ENCODE peak calls at places on chromosomes 5 and 9, in nine cellular contexts. P is WERI-Rb-1, L is heart left ventricle, I is fibroblast of the aortic adventitia, Q is neural progenitor cell, N is colonic mucosa, Y is dorsolateral prefrontal cortex, E is lung, C is AG10803. A is an unnamed sample.
A peak's percentile ranks its signal among the peaks of the same experiment; 100 is the strongest.

GRCh38 chr5:50711280-50711679 is 44.8 kb downstream of the PARP8 start:
- DNase-seq in L (no peak), C (peak; percentile 4), E (no peak), P (no peak), I (peak; percentile 10), N (peak; percentile 22), Q (no peak), Y (no peak), A (peak; percentile 30)

GRCh38 chr5:173243808-173244305 is 8.9 kb upstream of the NKX2-5 start:
- DNase-seq in I (no peak), C (no peak), N (no peak), E (no peak), Y (no peak), Q (peak; percentile 60), P (no peak), L (peak; percentile 61), A (no peak)

GRCh38 chr9:13705913-13706312 is 426.4 kb upstream of the MPDZ start:
- DNase-seq in Q (peak; percentile 15), N (no peak), Y (no peak), C (peak; percentile 72), L (peak; percentile 49), P (no peak), E (no peak), I (peak; percentile 100), A (peak; percentile 74)

GRCh38 chr9:6415266-6415665 is 2.3 kb downstream of the UHRF2 start:
- DNase-seq in I (no peak), C (no peak), N (no peak), P (no peak), E (no peak), L (no peak), Q (no peak), Y (no peak), A (no peak)

GRCh38 chr9:88007291-88007650 is 32.9 kb upstream of the CDK20 start:
- DNase-seq in N (no peak), P (no peak), I (no peak), C (peak; percentile 3), Q (no peak), E (no peak), Y (no peak), L (no peak), A (no peak)

GRCh38 chr5:159515909-159516415 is 185.7 kb upstream of the IL12B start:
- DNase-seq in Q (peak; percentile 76), Y (peak; percentile 49), E (peak; percentile 62), N (peak; percentile 57), C (peak; percentile 32), P (peak; percentile 58), L (peak; percentile 55), I (peak; percentile 50), A (peak; percentile 44)

GRCh38 chr5:65512170-65512937 is 30.6 kb upstream of the ADAMTS6 start:
- DNase-seq in Y (no peak), L (no peak), C (no peak), P (no peak), I (no peak), E (no peak), N (no peak), Q (no peak), A (peak; percentile 12)

GRCh38 chr5:170791325-170791954 is 7.9 kb downstream of the GABRP start:
- DNase-seq in N (peak; percentile 70), E (peak; percentile 79), Q (peak; percentile 84), Y (no peak), C (peak; percentile 56), L (peak; percentile 67), P (peak; percentile 71), I (peak; percentile 36), A (peak; percentile 68)

GRCh38 chr9:98942906-98943681 is 613 bp upstream of the COL15A1 start:
- DNase-seq in Q (no peak), I (no peak), N (no peak), L (no peak), E (no peak), Y (no peak), C (no peak), P (no peak), A (no peak)

GRCh38 chr5:17312358-17312757 is 94.9 kb downstream of the BASP1 start:
- DNase-seq in I (peak; percentile 17), Q (no peak), L (no peak), E (no peak), Y (no peak), N (no peak), C (no peak), P (no peak), A (no peak)

GRCh38 chr5:122847687-122848081 is 2.3 kb downstream of the SNX24 start:
- DNase-seq in E (no peak), N (no peak), C (no peak), I (no peak), P (no peak), L (no peak), Q (no peak), Y (no peak), A (no peak)

GRCh38 chr5:133251296-133252132 is 199.7 kb downstream of the HSPA4 start:
- DNase-seq in I (no peak), C (no peak), P (no peak), Y (no peak), L (no peak), E (no peak), N (no peak), Q (no peak), A (no peak)

GRCh38 chr5:60196382-60197113 is 303.0 kb upstream of the PDE4D start:
- DNase-seq in L (no peak), Y (peak; percentile 79), I (peak; percentile 83), E (no peak), N (no peak), C (peak; percentile 83), Q (no peak), P (no peak), A (peak; percentile 81)

DNA sequence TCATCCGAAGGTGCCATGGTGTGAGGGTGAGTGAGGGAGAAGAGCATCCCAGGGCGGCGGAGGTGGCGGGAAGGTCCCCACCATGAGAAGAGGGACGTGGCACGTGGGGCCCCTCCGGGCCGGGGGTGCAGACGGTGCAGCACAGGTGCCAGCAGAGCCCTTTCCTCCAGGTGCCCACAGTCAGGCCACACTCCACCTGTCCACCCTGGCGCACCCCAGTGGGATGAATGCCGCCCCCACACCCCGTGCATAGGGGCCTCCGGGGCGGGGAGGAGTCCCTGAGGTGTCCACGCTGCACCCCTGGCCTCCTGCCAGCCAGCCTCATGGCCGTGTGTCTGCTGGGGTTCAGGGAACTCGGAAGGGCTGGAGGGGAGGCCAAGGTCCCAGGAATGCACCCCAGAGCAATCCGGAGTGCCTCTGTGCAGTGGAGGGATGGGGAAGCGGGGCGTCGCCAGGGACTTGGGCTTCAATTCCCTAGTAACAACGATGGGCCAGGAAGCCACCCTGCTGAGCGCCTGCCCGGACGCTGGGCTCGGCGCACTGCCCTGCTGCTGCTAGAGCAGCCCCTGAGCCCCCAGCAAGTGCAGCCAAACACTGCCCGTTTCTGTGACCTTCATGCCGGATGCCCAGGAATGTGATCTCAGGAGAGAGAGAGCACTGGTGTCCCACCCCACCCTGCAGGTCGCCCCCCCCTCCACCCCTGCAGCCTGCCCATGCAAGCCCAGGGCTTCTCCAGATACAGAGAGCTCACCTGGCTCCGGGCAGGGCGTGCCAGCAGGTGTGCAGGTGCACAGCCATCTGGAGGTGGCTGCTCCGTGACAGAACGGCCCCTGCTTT is 8.8 kb upstream of the NACC2 start:
- DNase-seq in C (no peak), E (no peak), P (no peak), N (peak; percentile 54), Q (no peak), Y (no peak), L (no peak), I (no peak), A (no peak)
- H3K4me3 ChIP-seq in C (no peak overlapping the region), E (no peak overlapping the region), P (no peak overlapping the region), N (no peak overlapping the region), Q (no peak overlapping the region), Y (no peak overlapping the region), L (no peak overlapping the region), I (no peak overlapping the region), A (no peak overlapping the region)

GRCh38 chr5:100901851-100902341 is 1.2 kb downstream of the ST8SIA4 start:
- DNase-seq in L (peak; percentile 60), N (peak; percentile 37), E (peak; percentile 54), Y (peak; percentile 31), Q (peak; percentile 8), P (no peak), I (no peak), C (no peak), A (peak; percentile 12)
- TF ChIP-seq CTCF in L (no peak), N (no peak), E (no peak), Y (no peak), Q (no peak), P (no peak), I (no peak), C (no peak), A (no peak)

GRCh38 chr9:120966005-120966369 is 39.4 kb upstream of the TRAF1 start:
- DNase-seq in N (no peak), E (no peak), Q (no peak), Y (no peak), C (no peak), P (no peak), I (no peak), L (no peak), A (no peak)

GRCh38 chr9:120970249-120970648 is 43.7 kb upstream of the TRAF1 start:
- DNase-seq in Q (no peak), C (peak; percentile 17), I (peak; percentile 19), P (no peak), E (no peak), L (no peak), Y (no peak), N (no peak), A (peak; percentile 20)

DNA sequence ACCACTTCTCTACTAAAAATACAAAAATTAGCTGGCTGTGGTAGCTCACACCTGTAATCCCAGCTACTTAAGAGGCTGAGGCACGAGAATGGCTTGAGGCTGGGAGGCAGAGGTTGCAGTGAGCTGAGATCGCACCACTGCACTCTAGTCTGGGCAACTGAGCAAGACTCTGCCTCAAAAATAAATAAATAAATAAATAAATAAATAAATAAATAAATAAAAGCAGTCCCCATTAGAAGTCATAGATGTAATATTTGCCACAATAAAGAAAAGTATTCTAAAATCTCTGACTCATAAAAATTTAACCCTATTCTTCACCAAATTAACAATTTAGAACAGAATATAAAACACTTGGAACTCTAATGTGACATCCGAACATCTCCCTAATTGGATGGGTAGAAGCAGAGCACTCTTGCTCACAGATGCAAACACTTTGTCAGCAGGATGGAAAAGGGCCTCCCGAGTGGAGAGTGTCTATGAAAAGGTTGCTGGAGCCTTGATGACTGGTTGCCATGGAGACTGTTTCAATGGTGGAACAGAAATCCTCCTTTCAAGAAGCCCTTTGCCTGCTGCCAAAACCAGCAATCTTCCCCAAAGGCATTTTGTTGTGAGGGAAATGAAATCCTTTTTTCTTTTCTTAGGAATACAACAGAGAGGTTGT is 38.9 kb upstream of the TRAF1 start:
- DNase-seq in L (no peak), C (no peak), Q (peak; percentile 92), P (no peak), E (no peak), N (no peak), Y (no peak), I (no peak), A (no peak)
- H3K4me3 ChIP-seq in L (no peak overlapping the region), C (no peak overlapping the region), Q (peak overlapping the region; percentile 33), P (no peak overlapping the region), E (no peak overlapping the region), N (no peak overlapping the region), Y (no peak overlapping the region), I (no peak overlapping the region), A (no peak overlapping the region)

GRCh38 chr9:35660966-35661413 is 2.9 kb downstream of the CCDC107 start:
- DNase-seq in E (no peak), N (peak; percentile 65), I (peak; percentile 54), P (no peak), L (no peak), Q (peak; percentile 36), C (peak; percentile 55), Y (no peak), A (peak; percentile 65)
- TF ChIP-seq CTCF in E (peak; percentile 8), N (peak; percentile 49), I (peak; percentile 56), P (peak; percentile 53), L (peak; percentile 37), Q (peak; percentile 38), C (peak; percentile 61), Y (peak; percentile 51), A (peak; percentile 65)